ENCODE peak calls at places on chromosomes 7 and 10, in eight cellular contexts. One of them, this sample, is unnamed.

GRCh38 chr7:43562383-43562782 is 20.5 kb upstream of the STK17A start:
- DNase-seq in B cell: no peak
- DNase-seq in cerebellum: no peak
- DNase-seq in NCI-H1417: no peak
- DNase-seq in GOT3: no peak
- DNase-seq in brain microvascular endothelial cell: no peak
- DNase-seq in upper lobe of right lung: no peak
- DNase-seq in AG09319: no peak
- DNase-seq in this sample: no peak

GRCh38 chr7:35185908-35186731 is 67.8 kb downstream of the TBX20 start:
- DNase-seq in B cell: no peak
- DNase-seq in brain microvascular endothelial cell: peak
- DNase-seq in GOT3: peak
- DNase-seq in AG09319: no peak
- DNase-seq in NCI-H1417: peak
- DNase-seq in cerebellum: peak
- DNase-seq in upper lobe of right lung: no peak
- DNase-seq in this sample: peak

GRCh38 chr10:97356918-97357317 is 22.4 kb upstream of the FRAT2 start:
- DNase-seq in NCI-H1417: no peak
- DNase-seq in AG09319: no peak
- DNase-seq in upper lobe of right lung: no peak
- DNase-seq in GOT3: no peak
- DNase-seq in brain microvascular endothelial cell: no peak
- DNase-seq in cerebellum: no peak
- DNase-seq in B cell: no peak
- DNase-seq in this sample: no peak

GRCh38 chr10:119341236-119342016 is 134.1 kb downstream of the GRK5 start:
- DNase-seq in B cell: no peak
- DNase-seq in NCI-H1417: no peak
- DNase-seq in brain microvascular endothelial cell: peak
- DNase-seq in cerebellum: peak
- DNase-seq in GOT3: no peak
- DNase-seq in upper lobe of right lung: peak
- DNase-seq in AG09319: no peak
- DNase-seq in this sample: peak

GRCh38 chr7:5792792-5793191 is 11.3 kb upstream of the RNF216 start:
- DNase-seq in B cell: no peak
- DNase-seq in cerebellum: no peak
- DNase-seq in NCI-H1417: no peak
- DNase-seq in AG09319: no peak
- DNase-seq in brain microvascular endothelial cell: no peak
- DNase-seq in upper lobe of right lung: no peak
- DNase-seq in GOT3: no peak
- DNase-seq in this sample: no peak

GRCh38 chr10:8758029-8758428 is 703.5 kb downstream of the GATA3 start:
- DNase-seq in brain microvascular endothelial cell: no peak
- DNase-seq in cerebellum: no peak
- DNase-seq in GOT3: no peak
- DNase-seq in AG09319: no peak
- DNase-seq in B cell: no peak
- DNase-seq in NCI-H1417: no peak
- DNase-seq in upper lobe of right lung: no peak
- DNase-seq in this sample: no peak

GRCh38 chr10:80405636-80406035 is 2.7 kb upstream of the PRXL2A start:
- DNase-seq in B cell: no peak
- DNase-seq in upper lobe of right lung: no peak
- DNase-seq in cerebellum: no peak
- DNase-seq in GOT3: no peak
- DNase-seq in brain microvascular endothelial cell: peak
- DNase-seq in AG09319: no peak
- DNase-seq in NCI-H1417: peak
- DNase-seq in this sample: no peak

GRCh38 chr10:60989400-60989876 is 45.5 kb upstream of the RHOBTB1 start:
- DNase-seq in brain microvascular endothelial cell: no peak
- DNase-seq in GOT3: no peak
- DNase-seq in NCI-H1417: no peak
- DNase-seq in upper lobe of right lung: no peak
- DNase-seq in cerebellum: no peak
- DNase-seq in AG09319: no peak
- DNase-seq in B cell: peak
- DNase-seq in this sample: no peak

GRCh38 chr7:47483604-47484273 is 98.2 kb downstream of the TNS3 start:
- DNase-seq in AG09319: no peak
- DNase-seq in cerebellum: no peak
- DNase-seq in B cell: no peak
- DNase-seq in upper lobe of right lung: no peak
- DNase-seq in brain microvascular endothelial cell: no peak
- DNase-seq in NCI-H1417: no peak
- DNase-seq in GOT3: no peak
- DNase-seq in this sample: no peak

GRCh38 chr10:79189853-79190435 is 121.2 kb downstream of the ZMIZ1 start:
- DNase-seq in NCI-H1417: no peak
- DNase-seq in AG09319: no peak
- DNase-seq in GOT3: no peak
- DNase-seq in upper lobe of right lung: no peak
- DNase-seq in cerebellum: no peak
- DNase-seq in brain microvascular endothelial cell: no peak
- DNase-seq in B cell: no peak
- DNase-seq in this sample: no peak

GRCh38 chr7:123666492-123666891 is 10.8 kb downstream of the LMOD2 start:
- DNase-seq in cerebellum: no peak
- DNase-seq in AG09319: no peak
- DNase-seq in B cell: no peak
- DNase-seq in NCI-H1417: no peak
- DNase-seq in upper lobe of right lung: no peak
- DNase-seq in brain microvascular endothelial cell: no peak
- DNase-seq in GOT3: no peak
- DNase-seq in this sample: no peak

GRCh38 chr10:91163709-91164474 is 56.6 kb upstream of the PCGF5 start:
- DNase-seq in cerebellum: peak
- DNase-seq in B cell: peak
- DNase-seq in AG09319: peak
- DNase-seq in NCI-H1417: peak
- DNase-seq in GOT3: no peak
- DNase-seq in brain microvascular endothelial cell: peak
- DNase-seq in upper lobe of right lung: peak
- DNase-seq in this sample: peak

GRCh38 chr10:132996603-132997343 is 54.4 kb upstream of the CFAP46 start:
- DNase-seq in B cell: no peak
- DNase-seq in cerebellum: no peak
- DNase-seq in NCI-H1417: no peak
- DNase-seq in GOT3: no peak
- DNase-seq in AG09319: no peak
- DNase-seq in upper lobe of right lung: no peak
- DNase-seq in brain microvascular endothelial cell: no peak
- DNase-seq in this sample: no peak

GRCh38 chr7:16847381-16847860 is 34.4 kb downstream of the AGR3 start:
- DNase-seq in cerebellum: no peak
- DNase-seq in GOT3: no peak
- DNase-seq in NCI-H1417: peak
- DNase-seq in B cell: no peak
- DNase-seq in upper lobe of right lung: peak
- DNase-seq in brain microvascular endothelial cell: peak
- DNase-seq in AG09319: no peak
- DNase-seq in this sample: no peak

GRCh38 chr7:117072620-117073118 is 119.4 kb downstream of the ST7 start:
- DNase-seq in cerebellum: peak
- DNase-seq in brain microvascular endothelial cell: peak
- DNase-seq in NCI-H1417: peak
- DNase-seq in GOT3: no peak
- DNase-seq in upper lobe of right lung: peak
- DNase-seq in AG09319: no peak
- DNase-seq in B cell: no peak
- DNase-seq in this sample: peak

GRCh38 chr10:130194991-130195645 is 58.9 kb downstream of the GLRX3 start:
- DNase-seq in brain microvascular endothelial cell: no peak
- DNase-seq in B cell: no peak
- DNase-seq in NCI-H1417: no peak
- DNase-seq in GOT3: no peak
- DNase-seq in AG09319: no peak
- DNase-seq in upper lobe of right lung: no peak
- DNase-seq in cerebellum: no peak
- DNase-seq in this sample: no peak

GRCh38 chr7:110835889-110836288 is 255.0 kb upstream of the LRRN3 start:
- DNase-seq in GOT3: no peak
- DNase-seq in upper lobe of right lung: no peak
- DNase-seq in cerebellum: no peak
- DNase-seq in brain microvascular endothelial cell: no peak
- DNase-seq in B cell: no peak
- DNase-seq in AG09319: no peak
- DNase-seq in NCI-H1417: no peak
- DNase-seq in this sample: no peak

GRCh38 chr7:20514364-20514763 is 101.1 kb upstream of the ABCB5 start:
- DNase-seq in upper lobe of right lung: no peak
- DNase-seq in GOT3: no peak
- DNase-seq in cerebellum: no peak
- DNase-seq in NCI-H1417: peak
- DNase-seq in AG09319: no peak
- DNase-seq in B cell: no peak
- DNase-seq in brain microvascular endothelial cell: peak
- DNase-seq in this sample: peak